ENCODE peak calls at places on chromosome 17, in seven cellular contexts. C is heart left ventricle, S is Calu3, J is thoracic aorta, E is upper lobe of right lung, L is B cell, H is omental fat pad. I is an unnamed sample.

GRCh38 chr17:16987001-16987829 is 15.3 kb upstream of the TNFRSF13B start:
- DNase-seq in J (no peak), H (no peak), C (no peak), E (no peak), S (no peak), L (no peak), I (no peak)

GRCh38 chr17:66967867-66968543 is 3.5 kb downstream of the CACNG4 start:
- DNase-seq in S (no peak), C (no peak), H (no peak), E (no peak), L (no peak), J (no peak), I (no peak)

GRCh38 chr17:62966426-62967110 is 533 bp downstream of the TANC2 start:
- DNase-seq in H (no peak), J (no peak), C (peak), L (no peak), S (peak), E (peak), I (peak)

GRCh38 chr17:19332371-19333131 is 30.0 kb downstream of the B9D1 start:
- DNase-seq in E (peak), S (no peak), J (no peak), C (no peak), H (no peak), L (no peak), I (peak)

GRCh38 chr17:58575511-58575910 is 61.1 kb upstream of the MTMR4 start:
- DNase-seq in H (no peak), S (peak), J (no peak), L (no peak), C (no peak), E (no peak), I (no peak)

GRCh38 chr17:36072431-36073121 is 8.5 kb downstream of the CCL18 start:
- DNase-seq in E (peak), H (peak), S (peak), J (no peak), L (peak), C (no peak), I (peak)

GRCh38 chr17:73251871-73252270 is 9.8 kb downstream of the CPSF4L start:
- DNase-seq in S (no peak), E (no peak), C (no peak), J (no peak), H (no peak), L (no peak), I (no peak)

GRCh38 chr17:38942641-38943040 is 17.2 kb downstream of the LASP1NB start:
- DNase-seq in S (no peak), H (no peak), C (no peak), E (no peak), J (no peak), L (no peak), I (no peak)

GRCh38 chr17:81553018-81553615 is 964 bp upstream of the FAAP100 start:
- DNase-seq in C (peak), E (peak), L (peak), J (peak), H (peak), S (peak), I (peak)

GRCh38 chr17:69047368-69048263 is 13.1 kb downstream of the ABCA9 start:
- DNase-seq in L (no peak), H (no peak), S (peak), E (no peak), C (peak), J (no peak), I (no peak)

GRCh38 chr17:67994827-67995567 is 1.3 kb downstream of the C17orf58 start:
- DNase-seq in J (no peak), E (no peak), S (no peak), L (peak), C (no peak), H (no peak), I (no peak)

GRCh38 chr17:60106377-60107059 is 27.8 kb upstream of the HEATR6 start:
- DNase-seq in E (no peak), S (no peak), L (no peak), H (no peak), C (no peak), J (no peak), I (no peak)

GRCh38 chr17:61551255-61551742 is 39.7 kb downstream of the NACA2 start:
- DNase-seq in L (peak), E (no peak), C (no peak), H (no peak), J (no peak), S (no peak), I (no peak)

GRCh38 chr17:82645516-82645915 is 2.7 kb downstream of the WDR45B start:
- DNase-seq in H (no peak), E (no peak), C (no peak), S (peak), L (no peak), J (no peak), I (no peak)

DNA sequence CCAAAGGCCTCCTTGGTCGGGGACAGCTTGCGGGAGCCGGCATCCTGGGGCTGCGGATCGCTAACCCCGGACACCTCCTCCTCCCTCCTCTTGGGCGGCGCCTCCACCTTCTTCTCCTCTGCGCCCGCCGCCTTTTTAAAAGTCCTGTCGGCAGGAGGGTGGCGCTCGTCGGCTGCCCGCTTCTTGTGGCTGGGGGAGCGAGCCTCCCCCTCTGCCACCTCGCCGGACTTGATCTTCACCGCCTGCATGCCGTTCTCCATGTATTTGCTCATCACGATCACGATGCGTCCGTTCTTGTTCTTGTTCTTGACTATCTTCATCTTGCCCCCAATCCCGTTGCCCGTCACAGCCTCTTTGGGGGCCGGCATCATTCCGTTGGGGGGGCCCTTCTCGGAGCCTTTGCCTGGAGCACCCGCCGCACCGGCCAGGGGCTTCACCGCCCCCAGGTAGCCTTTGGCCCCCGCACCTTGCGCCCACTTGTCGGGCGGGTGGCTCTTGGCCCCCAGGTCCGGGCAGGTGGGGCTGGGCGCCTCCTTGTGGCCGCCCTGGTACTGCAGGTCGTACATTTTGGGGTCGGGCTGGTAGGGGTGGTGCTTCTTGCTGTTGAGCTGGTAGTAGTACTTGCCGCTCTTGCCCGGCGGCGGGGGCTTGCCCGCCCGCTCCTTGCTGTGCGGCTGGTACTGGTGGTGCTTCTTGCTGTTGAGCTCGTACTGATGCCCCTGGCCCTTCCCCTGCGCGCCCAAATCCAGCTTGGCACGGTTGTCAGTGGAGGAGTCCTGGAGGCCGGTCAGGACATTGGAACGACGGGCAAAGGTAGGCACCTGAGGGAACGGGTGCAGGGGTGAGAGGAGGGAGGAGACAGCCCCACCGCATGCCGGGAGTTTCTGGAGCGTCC is 4.4 kb downstream of the CBX4 start:
- DNase-seq in C (peak), L (peak), S (no peak), J (no peak), E (peak), H (no peak), I (peak)
- TF ChIP-seq CTCF in C (peak), L (peak), S (peak), J (peak), E (peak), H (no peak), I (peak)

GRCh38 chr17:8120520-8121443 is 2.5 kb upstream of the ALOXE3 start:
- DNase-seq in J (no peak), L (peak), E (peak), S (peak), H (no peak), C (peak), I (peak)
- TF ChIP-seq CTCF in J (peak), L (peak), E (peak), S (peak), H (no peak), C (peak), I (peak)

GRCh38 chr17:32769846-32770245 is 107.1 kb downstream of the MYO1D start:
- DNase-seq in J (no peak), E (no peak), C (no peak), S (no peak), L (no peak), H (no peak), I (no peak)
- TF ChIP-seq CTCF in J (no peak), E (peak), C (no peak), S (no peak), L (no peak), H (no peak), I (no peak)

GRCh38 chr17:49489348-49489747 is 5.7 kb upstream of the NGFR start:
- DNase-seq in C (no peak), S (no peak), H (no peak), E (no peak), L (no peak), J (no peak), I (no peak)

GRCh38 chr17:49486012-49486641 is 9.0 kb upstream of the NGFR start:
- DNase-seq in C (no peak), L (no peak), E (no peak), H (no peak), S (no peak), J (no peak), I (peak)

GRCh38 chr17:49488612-49489011 is 6.5 kb upstream of the NGFR start:
- DNase-seq in S (no peak), C (no peak), J (no peak), H (no peak), L (no peak), E (no peak), I (no peak)

GRCh38 chr17:49490271-49490670 is 4.8 kb upstream of the NGFR start:
- DNase-seq in L (no peak), S (no peak), J (no peak), C (no peak), H (no peak), E (no peak), I (no peak)

GRCh38 chr17:49487202-49487601 is 7.9 kb upstream of the NGFR start:
- DNase-seq in J (no peak), C (no peak), L (no peak), E (no peak), H (no peak), S (no peak), I (no peak)
- TF ChIP-seq CTCF in J (no peak), C (no peak), L (no peak), E (no peak), H (no peak), S (no peak), I (no peak)

GRCh38 chr17:77606865-77607210 is 351.7 kb upstream of the TNRC6C start:
- DNase-seq in E (no peak), S (no peak), C (no peak), H (no peak), J (no peak), L (no peak), I (no peak)
- TF ChIP-seq CTCF in E (peak), S (no peak), C (no peak), H (no peak), J (no peak), L (no peak), I (no peak)

DNA sequence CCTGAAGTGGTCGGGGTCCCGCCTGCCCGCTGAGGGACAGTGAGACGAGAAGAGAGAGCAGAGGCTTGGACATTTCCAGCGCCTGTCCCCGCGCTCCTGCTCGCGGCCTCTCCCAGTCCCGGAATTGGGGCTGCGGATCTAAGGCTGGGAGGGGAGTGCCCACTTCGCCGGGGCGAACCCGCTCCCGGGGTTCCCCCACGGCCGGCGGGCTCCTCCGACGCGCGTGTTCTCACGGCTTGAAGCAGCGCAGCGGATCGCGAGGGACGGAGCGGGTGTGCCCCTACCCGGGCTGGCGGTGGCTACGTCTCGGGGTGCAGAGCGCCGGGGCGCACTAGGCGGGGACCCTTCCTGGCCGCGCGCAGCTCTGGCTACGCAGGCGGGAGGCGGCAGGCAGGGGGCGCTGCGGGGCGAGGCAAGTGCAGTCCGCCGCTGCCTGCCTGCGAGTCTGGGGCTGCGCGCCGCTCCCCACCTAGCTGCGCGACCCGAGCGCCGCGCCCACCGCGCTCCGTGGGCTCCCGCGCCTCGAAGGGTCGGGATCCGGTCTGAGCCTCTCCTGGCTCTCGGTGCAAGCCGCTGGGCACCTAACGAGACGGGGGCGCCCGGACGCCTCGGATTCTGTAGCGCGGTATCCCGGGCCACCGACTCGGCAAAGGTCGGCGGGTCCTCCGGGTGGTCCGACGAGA is 1.2 kb downstream of the NGFR start:
- DNase-seq in H (peak), J (peak), E (peak), L (peak), S (peak), C (peak), I (peak)
- TF ChIP-seq CTCF in H (no peak), J (peak), E (peak), L (peak), S (peak), C (peak), I (peak)

GRCh38 chr17:12342609-12343248 is 322.1 kb downstream of the MAP2K4 start:
- DNase-seq in L (no peak), H (no peak), E (no peak), C (no peak), J (no peak), S (peak), I (peak)
- TF ChIP-seq CTCF in L (peak), H (no peak), E (peak), C (peak), J (peak), S (peak), I (no peak)

GRCh38 chr17:4365628-4366311 is 705 bp downstream of the UBE2G1 start:
- DNase-seq in J (no peak), L (no peak), H (no peak), S (no peak), E (no peak), C (peak), I (peak)

GRCh38 chr17:4358154-4358553 is 8.3 kb downstream of the UBE2G1 start:
- DNase-seq in H (no peak), S (no peak), J (no peak), L (peak), C (no peak), E (no peak), I (no peak)

GRCh38 chr17:4364622-4365041 is 1.8 kb downstream of the UBE2G1 start:
- DNase-seq in E (no peak), H (no peak), S (no peak), C (no peak), J (no peak), L (no peak), I (no peak)

GRCh38 chr17:4365103-4365627 is 1.3 kb downstream of the UBE2G1 start:
- DNase-seq in L (peak), C (peak), S (peak), H (peak), E (peak), J (peak), I (peak)

GRCh38 chr17:4362141-4362540 is 4.3 kb downstream of the UBE2G1 start:
- DNase-seq in S (no peak), C (no peak), E (no peak), H (no peak), L (no peak), J (no peak), I (no peak)
- TF ChIP-seq CTCF in S (no peak), C (no peak), E (no peak), H (no peak), L (no peak), J (no peak), I (no peak)

GRCh38 chr17:42554250-42555121 is 1.8 kb downstream of the HSD17B1 start:
- DNase-seq in S (peak), C (peak), H (no peak), J (no peak), E (peak), L (peak), I (peak)

GRCh38 chr17:42555122-42555622 is 2.4 kb downstream of the HSD17B1 start:
- DNase-seq in L (no peak), H (no peak), C (no peak), J (no peak), S (no peak), E (no peak), I (no peak)

GRCh38 chr17:42548993-42549755 is 3.5 kb upstream of the HSD17B1 start:
- DNase-seq in L (no peak), S (no peak), H (no peak), E (no peak), C (no peak), J (no peak), I (no peak)

GRCh38 chr17:42553161-42553818 is 567 bp downstream of the HSD17B1 start:
- DNase-seq in J (no peak), E (peak), S (no peak), H (no peak), C (peak), L (peak), I (no peak)

DNA sequence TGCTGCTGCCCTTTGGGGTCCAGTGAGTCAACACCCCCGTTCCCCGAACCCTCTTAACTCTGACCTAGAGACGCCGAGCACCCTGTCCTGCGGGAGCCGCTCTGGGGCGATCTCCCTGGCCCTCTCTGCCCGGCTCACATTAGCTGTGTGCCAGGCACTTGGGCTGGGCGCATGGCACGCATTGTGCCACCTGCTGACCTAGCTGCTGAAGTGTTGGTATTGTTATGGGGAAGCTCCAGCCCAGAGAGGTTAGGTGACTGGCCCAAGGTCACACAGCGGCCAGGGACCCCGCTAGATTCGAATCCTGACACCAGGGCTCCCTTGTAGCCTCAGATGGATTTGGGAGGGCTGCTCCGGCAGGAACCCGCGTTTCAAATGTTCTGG is 1.1 kb downstream of the HSD17B1 start:
- DNase-seq in S (no peak), L (peak), J (no peak), H (no peak), E (peak), C (no peak), I (peak)
- TF ChIP-seq CTCF in S (no peak), L (no peak), J (no peak), H (no peak), E (no peak), C (no peak), I (no peak)

GRCh38 chr17:4019400-4019799 is 55.2 kb upstream of the ATP2A3 start:
- DNase-seq in L (no peak), J (no peak), S (no peak), C (no peak), E (no peak), H (no peak), I (no peak)

GRCh38 chr17:4020096-4020495 is 55.9 kb upstream of the ATP2A3 start:
- DNase-seq in H (no peak), L (no peak), J (no peak), C (no peak), S (no peak), E (no peak), I (no peak)

GRCh38 chr17:4018446-4018845 is 54.2 kb upstream of the ATP2A3 start:
- DNase-seq in H (no peak), L (no peak), C (no peak), E (no peak), S (no peak), J (no peak), I (no peak)

GRCh38 chr17:4014148-4014927 is 50.1 kb upstream of the ATP2A3 start:
- DNase-seq in H (no peak), J (no peak), E (no peak), S (no peak), C (no peak), L (no peak), I (no peak)

DNA sequence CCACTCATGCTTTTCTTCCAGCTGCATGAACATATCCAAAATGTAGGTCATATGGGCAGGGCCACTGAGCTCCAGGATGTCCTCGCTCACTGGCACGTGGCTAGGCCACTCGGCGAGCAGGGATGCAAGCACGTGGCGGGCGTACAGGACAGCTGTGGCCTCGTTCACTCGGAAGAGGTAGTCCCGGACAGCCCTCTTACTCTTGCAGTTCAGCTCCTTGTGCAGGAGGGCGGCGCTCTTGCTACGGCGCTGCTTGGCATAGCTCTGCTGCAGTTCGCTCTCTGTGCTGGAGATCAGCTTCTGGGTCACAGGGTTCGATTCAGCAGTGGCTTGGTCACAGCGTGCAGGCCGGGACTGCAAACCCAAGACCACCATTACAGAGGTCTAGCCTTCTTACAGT is 53.1 kb upstream of the ATP2A3 start:
- DNase-seq in E (no peak), C (no peak), H (no peak), L (no peak), J (no peak), S (no peak), I (no peak)
- TF ChIP-seq CTCF in E (peak), C (no peak), H (no peak), L (no peak), J (no peak), S (peak), I (peak)